ENCODE peak calls at places on chromosomes 16 and 17, in five cellular contexts. One of them, this sample, is unnamed.

GRCh38 chr16:46629331-46629843 is 8.2 kb upstream of the SHCBP1 start:
- DNase-seq in WTC11: no peak
- DNase-seq in cardiac fibroblast: peak
- DNase-seq in B cell: no peak
- DNase-seq in MCF 10A: peak
- DNase-seq in this sample: no peak

GRCh38 chr17:12591336-12591735 is 74.4 kb upstream of the MYOCD start:
- DNase-seq in MCF 10A: no peak
- DNase-seq in cardiac fibroblast: peak
- DNase-seq in B cell: no peak
- DNase-seq in WTC11: no peak
- DNase-seq in this sample: no peak

GRCh38 chr16:15855704-15856003 is 1.2 kb downstream of the MYH11 start:
- DNase-seq in MCF 10A: no peak
- DNase-seq in WTC11: no peak
- DNase-seq in cardiac fibroblast: no peak
- DNase-seq in B cell: no peak
- DNase-seq in this sample: no peak

GRCh38 chr16:89701425-89702406 is at the start of gene SPATA2L:
- DNase-seq in MCF 10A: peak
- DNase-seq in WTC11: peak
- DNase-seq in B cell: peak
- DNase-seq in cardiac fibroblast: peak
- DNase-seq in this sample: peak

GRCh38 chr17:56974055-56974454 is 3.9 kb upstream of the SCPEP1 start:
- DNase-seq in cardiac fibroblast: no peak
- DNase-seq in MCF 10A: no peak
- DNase-seq in WTC11: no peak
- DNase-seq in B cell: no peak
- DNase-seq in this sample: no peak

GRCh38 chr16:80197790-80198201 is 343.0 kb upstream of the DYNLRB2 start:
- DNase-seq in cardiac fibroblast: peak
- DNase-seq in B cell: no peak
- DNase-seq in MCF 10A: peak
- DNase-seq in WTC11: no peak
- DNase-seq in this sample: no peak

GRCh38 chr17:1039511-1040215 is 42.7 kb downstream of the TIMM22 start:
- DNase-seq in MCF 10A: no peak
- DNase-seq in B cell: no peak
- DNase-seq in WTC11: no peak
- DNase-seq in cardiac fibroblast: peak
- DNase-seq in this sample: peak

GRCh38 chr17:45115871-45116270 is 16.4 kb downstream of the PLCD3 start:
- DNase-seq in B cell: no peak
- DNase-seq in cardiac fibroblast: no peak
- DNase-seq in MCF 10A: no peak
- DNase-seq in WTC11: no peak
- DNase-seq in this sample: no peak

GRCh38 chr16:12406840-12407690 is 396.6 kb downstream of the CPPED1 start:
- DNase-seq in MCF 10A: no peak
- DNase-seq in WTC11: no peak
- DNase-seq in B cell: no peak
- DNase-seq in cardiac fibroblast: peak
- DNase-seq in this sample: no peak

GRCh38 chr16:66842765-66843164 is 1.4 kb upstream of the CA7 start:
- DNase-seq in WTC11: no peak
- DNase-seq in MCF 10A: peak
- DNase-seq in cardiac fibroblast: no peak
- DNase-seq in B cell: no peak
- DNase-seq in this sample: peak

GRCh38 chr17:7842950-7843535 is 9.0 kb downstream of the KDM6B start:
- DNase-seq in MCF 10A: peak
- DNase-seq in WTC11: peak
- DNase-seq in B cell: peak
- DNase-seq in cardiac fibroblast: peak
- DNase-seq in this sample: peak

GRCh38 chr16:23255000-23255399 is 47.1 kb upstream of the SCNN1B start:
- DNase-seq in WTC11: no peak
- DNase-seq in cardiac fibroblast: no peak
- DNase-seq in MCF 10A: no peak
- DNase-seq in B cell: no peak
- DNase-seq in this sample: no peak

GRCh38 chr16:16033208-16033717 is 83.8 kb downstream of the ABCC1 start:
- DNase-seq in cardiac fibroblast: no peak
- DNase-seq in MCF 10A: no peak
- DNase-seq in B cell: peak
- DNase-seq in WTC11: no peak
- DNase-seq in this sample: no peak

GRCh38 chr17:46193246-46193625 is at the start of gene KANSL1:
- DNase-seq in B cell: peak
- DNase-seq in MCF 10A: peak
- DNase-seq in cardiac fibroblast: peak
- DNase-seq in WTC11: peak
- DNase-seq in this sample: peak

GRCh38 chr16:84091460-84091859 is 25.3 kb downstream of the MBTPS1 start:
- DNase-seq in WTC11: no peak
- DNase-seq in MCF 10A: no peak
- DNase-seq in cardiac fibroblast: no peak
- DNase-seq in B cell: no peak
- DNase-seq in this sample: no peak

GRCh38 chr17:46978489-46979022 is 497 bp downstream of the RPRML start:
- DNase-seq in B cell: no peak
- DNase-seq in MCF 10A: no peak
- DNase-seq in WTC11: peak
- DNase-seq in cardiac fibroblast: no peak
- DNase-seq in this sample: peak

GRCh38 chr17:3411070-3411469 is at the start of gene OR3A3:
- DNase-seq in cardiac fibroblast: no peak
- DNase-seq in MCF 10A: no peak
- DNase-seq in WTC11: no peak
- DNase-seq in B cell: no peak
- DNase-seq in this sample: no peak

GRCh38 chr16:89955001-89955685 is 6.6 kb downstream of the DEF8 start:
- DNase-seq in B cell: no peak
- DNase-seq in cardiac fibroblast: no peak
- DNase-seq in MCF 10A: no peak
- DNase-seq in WTC11: peak
- DNase-seq in this sample: no peak

GRCh38 chr16:88014201-88014781 is 63.1 kb downstream of the BANP start:
- DNase-seq in B cell: peak
- DNase-seq in cardiac fibroblast: peak
- DNase-seq in WTC11: no peak
- DNase-seq in MCF 10A: no peak
- DNase-seq in this sample: peak

GRCh38 chr17:6523330-6523729 is 33.0 kb downstream of the PITPNM3 start:
- DNase-seq in WTC11: no peak
- DNase-seq in B cell: no peak
- DNase-seq in cardiac fibroblast: peak
- DNase-seq in MCF 10A: peak
- DNase-seq in this sample: no peak

GRCh38 chr16:88706288-88706964 is at the start of the genes CTU2 and RNF166:
- DNase-seq in B cell: peak
- DNase-seq in cardiac fibroblast: peak
- DNase-seq in WTC11: peak
- DNase-seq in MCF 10A: peak
- DNase-seq in this sample: peak

GRCh38 chr16:6549415-6549814 is 783.2 kb upstream of the RBFOX1 start:
- DNase-seq in cardiac fibroblast: no peak
- DNase-seq in MCF 10A: no peak
- DNase-seq in WTC11: no peak
- DNase-seq in B cell: no peak
- DNase-seq in this sample: no peak

GRCh38 chr17:10633738-10634379 is 23.2 kb downstream of the MYH3 start:
- DNase-seq in WTC11: no peak
- DNase-seq in cardiac fibroblast: no peak
- DNase-seq in B cell: peak
- DNase-seq in MCF 10A: no peak
- DNase-seq in this sample: no peak

GRCh38 chr16:17177968-17178880 is 292.5 kb downstream of the XYLT1 start:
- DNase-seq in cardiac fibroblast: peak
- DNase-seq in MCF 10A: no peak
- DNase-seq in B cell: no peak
- DNase-seq in WTC11: no peak
- DNase-seq in this sample: no peak

GRCh38 chr16:55061126-55061525 is 130.5 kb downstream of the IRX5 start:
- DNase-seq in B cell: no peak
- DNase-seq in cardiac fibroblast: no peak
- DNase-seq in WTC11: no peak
- DNase-seq in MCF 10A: no peak
- DNase-seq in this sample: no peak

GRCh38 chr17:77380411-77381184 is 239.8 kb downstream of the SEC14L1 start:
- DNase-seq in cardiac fibroblast: no peak
- DNase-seq in B cell: no peak
- DNase-seq in MCF 10A: no peak
- DNase-seq in WTC11: no peak
- DNase-seq in this sample: no peak

GRCh38 chr16:63038563-63039131 is 1002.4 kb upstream of the CDH8 start:
- DNase-seq in cardiac fibroblast: no peak
- DNase-seq in MCF 10A: no peak
- DNase-seq in B cell: no peak
- DNase-seq in WTC11: no peak
- DNase-seq in this sample: no peak

GRCh38 chr16:54936086-54936978 is 5.7 kb downstream of the IRX5 start:
- DNase-seq in WTC11: peak
- DNase-seq in B cell: no peak
- DNase-seq in cardiac fibroblast: peak
- DNase-seq in MCF 10A: peak
- DNase-seq in this sample: no peak

GRCh38 chr17:64131606-64132270 is 1.8 kb upstream of the ERN1 start:
- DNase-seq in WTC11: no peak
- DNase-seq in B cell: no peak
- DNase-seq in cardiac fibroblast: no peak
- DNase-seq in MCF 10A: no peak
- DNase-seq in this sample: no peak

GRCh38 chr17:9271989-9272388 is 250.7 kb downstream of the NTN1 start:
- DNase-seq in B cell: no peak
- DNase-seq in cardiac fibroblast: no peak
- DNase-seq in WTC11: no peak
- DNase-seq in MCF 10A: no peak
- DNase-seq in this sample: no peak

GRCh38 chr16:4682616-4683254 is 10.6 kb upstream of the NUDT16L1 start:
- DNase-seq in WTC11: peak
- DNase-seq in MCF 10A: peak
- DNase-seq in B cell: no peak
- DNase-seq in cardiac fibroblast: no peak
- DNase-seq in this sample: peak

GRCh38 chr17:49566668-49567071 is 9.0 kb upstream of the NXPH3 start:
- DNase-seq in MCF 10A: peak
- DNase-seq in B cell: no peak
- DNase-seq in WTC11: no peak
- DNase-seq in cardiac fibroblast: no peak
- DNase-seq in this sample: no peak

GRCh38 chr17:32992360-32993033 is 850 bp downstream of the SPACA3 start:
- DNase-seq in WTC11: no peak
- DNase-seq in MCF 10A: no peak
- DNase-seq in B cell: no peak
- DNase-seq in cardiac fibroblast: no peak
- DNase-seq in this sample: no peak

GRCh38 chr17:66715745-66716156 is 119.2 kb upstream of the CACNG5 start:
- DNase-seq in cardiac fibroblast: peak
- DNase-seq in WTC11: no peak
- DNase-seq in MCF 10A: peak
- DNase-seq in B cell: no peak
- DNase-seq in this sample: no peak

GRCh38 chr16:46762583-46762982 is 14.4 kb upstream of the MYLK3 start:
- DNase-seq in WTC11: no peak
- DNase-seq in B cell: no peak
- DNase-seq in MCF 10A: peak
- DNase-seq in cardiac fibroblast: no peak
- DNase-seq in this sample: no peak

GRCh38 chr16:30609002-30609927 is 924 bp downstream of the ZNF689 start:
- DNase-seq in B cell: peak
- DNase-seq in WTC11: peak
- DNase-seq in MCF 10A: peak
- DNase-seq in cardiac fibroblast: peak
- DNase-seq in this sample: peak

GRCh38 chr17:32303861-32304288 is 38.1 kb downstream of the C17orf75 start:
- DNase-seq in WTC11: no peak
- DNase-seq in cardiac fibroblast: no peak
- DNase-seq in B cell: peak
- DNase-seq in MCF 10A: no peak
- DNase-seq in this sample: no peak

GRCh38 chr16:10552998-10553491 is 27.4 kb downstream of the EMP2 start:
- DNase-seq in WTC11: peak
- DNase-seq in B cell: peak
- DNase-seq in cardiac fibroblast: no peak
- DNase-seq in MCF 10A: no peak
- DNase-seq in this sample: peak

GRCh38 chr16:10210979-10211378 is 28.8 kb upstream of the GRIN2A start:
- DNase-seq in MCF 10A: peak
- DNase-seq in B cell: no peak
- DNase-seq in WTC11: no peak
- DNase-seq in cardiac fibroblast: no peak
- DNase-seq in this sample: no peak